ENCODE peak calls at places on chromosomes 16 and 17, in six cellular contexts. C, T, G, V, M and D are unnamed samples. For H3K4me1 and H3K36me3, the result is how much of the 10 kb centered on the place peaks cover.

GRCh38 chr17:63722403-63722802 is 19.2 kb downstream of the STRADA start:
- DNase-seq in C (no peak), T (no peak), G (no peak), V (no peak), M (no peak), D (no peak)

GRCh38 chr17:2957631-2958286 is 105.6 kb downstream of the OR1D5 start:
- DNase-seq in C (no peak), T (no peak), G (no peak), V (no peak), M (no peak), D (peak)

GRCh38 chr16:3520398-3520797 is 19.6 kb downstream of the CLUAP1 start:
- DNase-seq in C (no peak), T (no peak), G (no peak), V (no peak), M (no peak), D (no peak)

GRCh38 chr17:14052886-14053615 is 16.3 kb upstream of the COX10 start:
- DNase-seq in C (no peak), T (no peak), G (no peak), V (no peak), M (no peak), D (no peak)

GRCh38 chr17:7590743-7591142 is 849 bp upstream of the SOX15 start:
- DNase-seq in C (peak), T (no peak), G (no peak), V (no peak), M (no peak), D (no peak)

GRCh38 chr17:17111401-17112393 is 69.4 kb downstream of the MPRIP start:
- DNase-seq in C (no peak), T (no peak), G (no peak), V (no peak), M (no peak), D (no peak)

GRCh38 chr17:19023209-19023999 is 18.8 kb upstream of the FAM83G start:
- DNase-seq in C (no peak), T (no peak), G (no peak), V (no peak), M (no peak), D (no peak)

GRCh38 chr16:30526137-30526822 is at the start of gene ZNF768:
- DNase-seq in C (peak), T (no peak), G (peak), V (peak), M (peak), D (peak)

GRCh38 chr17:31510273-31511175 is 119.0 kb downstream of the RAB11FIP4 start:
- DNase-seq in C (no peak), T (no peak), G (peak), V (peak), M (no peak), D (no peak)

GRCh38 chr17:47277921-47278320 is 24.3 kb downstream of the ITGB3 start:
- DNase-seq in C (no peak), T (no peak), G (no peak), V (no peak), M (no peak), D (peak)

GRCh38 chr17:18374216-18374615 is 3.4 kb upstream of the EVPLL start:
- DNase-seq in C (no peak), T (no peak), G (no peak), V (no peak), M (no peak), D (no peak)

GRCh38 chr17:1473841-1474240 is 17.8 kb upstream of the CRK start:
- DNase-seq in C (no peak), T (no peak), G (peak), V (no peak), M (no peak), D (no peak)

GRCh38 chr16:69097425-69097824 is 8.0 kb upstream of the HAS3 start:
- DNase-seq in C (no peak), T (no peak), G (no peak), V (no peak), M (no peak), D (no peak)

GRCh38 chr16:73057369-73058210 is 9.7 kb upstream of the ZFHX3 start:
- DNase-seq in C (peak), T (no peak), G (no peak), V (peak), M (no peak), D (peak)

DNA sequence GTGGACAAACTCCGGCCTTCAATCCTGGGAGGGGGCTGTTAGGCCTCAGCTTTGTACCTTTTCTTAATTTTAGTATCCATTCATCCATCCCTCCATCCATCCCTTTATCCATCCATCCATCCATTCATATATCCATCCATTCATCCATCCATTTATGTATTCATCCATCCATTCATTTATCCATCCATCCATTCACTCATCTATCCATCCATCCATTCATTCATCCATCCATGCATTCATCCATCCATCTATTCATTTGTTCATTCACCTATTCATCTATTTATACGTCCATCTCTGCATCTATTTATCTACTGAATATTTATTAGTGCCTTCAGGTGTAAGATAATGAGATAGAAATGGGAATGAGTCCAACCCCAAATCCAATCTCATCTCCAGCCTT is 26.0 kb upstream of the MMP2 start:
- DNase-seq in C (no peak), T (no peak), G (no peak), V (no peak), M (no peak), D (no peak)
- H3K4me1 ChIP-seq in C (under half), T (under half), G (under half), V (under half), M (under half), D (under half)

DNA sequence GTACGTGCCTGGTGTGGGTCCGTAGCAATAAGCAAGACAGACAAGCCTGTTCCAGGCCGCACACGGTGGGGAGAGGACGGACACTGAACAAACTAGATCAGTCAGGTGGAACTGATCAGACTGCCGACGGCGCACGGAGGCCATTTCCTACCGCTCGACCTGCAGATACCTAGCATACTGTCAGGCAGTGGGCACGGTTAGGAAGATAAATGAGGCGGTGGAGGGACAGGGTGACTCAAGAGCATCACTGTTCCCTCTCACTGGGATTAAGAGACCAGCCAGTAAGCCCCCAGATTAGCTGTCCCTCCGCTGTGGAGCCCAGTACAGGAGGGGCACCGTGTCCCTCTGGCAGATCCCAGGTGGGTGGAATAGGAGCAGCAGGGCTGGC is 4.8 kb downstream of the AANAT start:
- DNase-seq in C (no peak), T (no peak), G (no peak), V (no peak), M (no peak), D (no peak)
- H3K36me3 ChIP-seq in C (under half), T (under half), G (under half), V (half or more), M (under half), D (under half)

DNA sequence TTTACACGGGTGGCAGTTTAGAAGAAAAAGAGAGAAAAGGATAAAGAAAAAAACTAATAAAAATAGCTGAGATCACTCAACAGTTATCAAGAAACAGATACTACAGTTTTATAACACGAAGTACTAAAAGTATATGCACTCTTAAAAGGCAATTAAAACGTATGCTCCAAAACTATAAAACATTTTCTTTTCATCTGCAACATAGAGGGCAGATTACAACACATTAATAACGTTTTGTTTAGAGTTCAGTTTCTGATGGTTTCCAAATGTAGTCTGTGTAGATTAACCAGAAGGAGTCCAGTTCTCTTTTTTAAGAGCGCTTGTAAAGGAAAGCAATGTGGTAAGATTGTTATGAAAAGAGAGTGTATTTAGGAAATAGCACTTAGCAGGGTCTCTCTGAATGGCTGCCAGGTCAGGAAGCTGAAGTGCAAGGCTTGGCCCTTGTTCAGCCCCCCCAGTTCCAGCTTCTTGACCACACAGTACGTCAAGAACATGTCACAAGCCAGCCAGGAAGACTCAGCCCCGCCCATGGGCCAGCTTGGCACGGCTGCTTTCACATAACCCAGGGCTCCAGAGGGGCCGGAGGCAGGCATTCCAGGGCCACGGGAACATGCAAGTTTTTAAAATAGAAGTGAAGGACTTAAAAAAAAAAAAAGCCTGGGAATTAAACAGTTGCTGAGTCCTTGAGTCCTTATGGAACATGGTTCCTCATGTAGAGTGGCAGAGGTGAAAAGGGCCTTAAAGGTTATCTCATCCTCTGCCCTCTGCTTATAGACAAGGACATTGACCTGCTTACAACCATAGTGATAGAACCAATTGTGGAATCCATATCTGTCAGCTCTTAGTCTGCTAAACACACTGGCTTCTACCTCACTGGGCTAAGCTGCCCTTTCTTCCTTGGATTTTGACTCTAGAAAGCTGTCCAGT is 147.4 kb upstream of the TBX2 start:
- DNase-seq in C (no peak), T (peak), G (no peak), V (peak), M (peak), D (peak)
- H3K4me1 ChIP-seq in C (under half), T (half or more), G (under half), V (half or more), M (half or more), D (under half)

GRCh38 chr17:41695134-41695661 is 6.5 kb downstream of the EIF1 start:
- DNase-seq in C (no peak), T (no peak), G (no peak), V (no peak), M (no peak), D (no peak)
- H3K36me3 ChIP-seq in C (under half), T (half or more), G (under half), V (half or more), M (under half), D (half or more)

GRCh38 chr17:44913676-44914075 is 1.6 kb downstream of the GFAP start:
- DNase-seq in C (no peak), T (no peak), G (no peak), V (no peak), M (no peak), D (no peak)

GRCh38 chr17:44914698-44915271 is 515 bp downstream of the GFAP start:
- DNase-seq in C (no peak), T (peak), G (no peak), V (no peak), M (no peak), D (no peak)

GRCh38 chr17:44915321-44915726 is at the start of gene GFAP:
- DNase-seq in C (no peak), T (no peak), G (no peak), V (no peak), M (no peak), D (no peak)

GRCh38 chr17:44912763-44913544 is 2.3 kb downstream of the GFAP start:
- DNase-seq in C (no peak), T (no peak), G (no peak), V (no peak), M (no peak), D (no peak)

DNA sequence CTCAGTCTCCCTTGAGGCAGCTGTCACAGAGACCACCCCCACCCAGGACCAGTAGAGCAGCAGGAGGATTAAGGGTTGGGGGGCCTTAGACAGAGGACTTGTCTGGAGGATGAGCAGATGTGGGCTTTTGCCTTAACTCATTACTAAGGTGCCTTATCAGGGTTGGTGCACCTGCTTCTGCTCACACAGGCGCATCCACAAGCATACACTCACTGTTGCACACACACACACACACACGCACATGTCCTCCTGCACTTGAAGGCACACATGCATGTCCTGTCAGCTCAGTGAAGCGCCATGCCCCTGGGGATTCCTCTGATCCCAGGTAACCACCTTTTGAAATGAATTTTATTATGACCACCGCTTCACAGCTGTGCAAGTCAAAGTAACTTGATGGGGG is 1.2 kb downstream of the GFAP start:
- DNase-seq in C (no peak), T (no peak), G (no peak), V (no peak), M (no peak), D (no peak)
- H3K4me1 ChIP-seq in C (under half), T (under half), G (under half), V (under half), M (under half), D (under half)

DNA sequence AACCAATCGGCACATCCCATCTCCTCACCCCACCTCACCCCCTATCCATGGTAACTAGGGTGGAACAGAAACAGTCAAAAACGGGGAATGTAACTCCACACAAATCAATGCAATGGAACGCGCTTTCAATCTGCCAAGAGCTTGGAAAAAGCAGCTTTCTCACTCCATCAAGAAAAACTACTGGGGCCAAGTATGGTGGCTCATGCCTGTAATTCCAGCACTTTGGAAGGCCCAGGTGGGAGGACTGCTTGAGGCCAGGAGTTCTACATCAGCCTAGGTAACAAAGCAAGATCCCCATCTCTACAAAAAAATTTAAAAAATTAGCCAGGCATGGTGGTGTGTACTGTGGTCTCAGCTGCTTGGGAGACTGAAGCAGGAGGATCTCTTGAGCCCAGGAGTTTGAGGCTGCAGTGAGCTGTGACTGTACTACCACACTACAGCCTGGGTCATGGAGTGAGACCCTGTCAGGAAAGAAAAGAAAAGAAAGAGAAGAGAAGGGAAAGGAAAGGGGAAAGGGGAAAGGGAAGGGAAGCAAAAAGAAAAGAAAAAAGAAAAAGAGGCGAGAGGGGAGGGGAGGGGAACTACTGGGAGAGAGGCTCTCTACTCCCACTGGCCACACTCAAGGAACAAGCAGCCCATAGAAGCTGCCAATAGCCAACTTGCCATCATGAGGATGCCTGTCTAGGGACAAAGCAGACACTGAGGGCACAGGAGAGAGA is 38.9 kb downstream of the ARHGAP17 start:
- DNase-seq in C (no peak), T (no peak), G (no peak), V (no peak), M (no peak), D (no peak)
- H3K36me3 ChIP-seq in C (under half), T (half or more), G (under half), V (half or more), M (under half), D (half or more)

GRCh38 chr17:48374650-48375230 is 55.3 kb downstream of the SKAP1 start:
- DNase-seq in C (peak), T (peak), G (no peak), V (no peak), M (peak), D (peak)
- H3K4me1 ChIP-seq in C (under half), T (under half), G (under half), V (under half), M (under half), D (under half)

DNA sequence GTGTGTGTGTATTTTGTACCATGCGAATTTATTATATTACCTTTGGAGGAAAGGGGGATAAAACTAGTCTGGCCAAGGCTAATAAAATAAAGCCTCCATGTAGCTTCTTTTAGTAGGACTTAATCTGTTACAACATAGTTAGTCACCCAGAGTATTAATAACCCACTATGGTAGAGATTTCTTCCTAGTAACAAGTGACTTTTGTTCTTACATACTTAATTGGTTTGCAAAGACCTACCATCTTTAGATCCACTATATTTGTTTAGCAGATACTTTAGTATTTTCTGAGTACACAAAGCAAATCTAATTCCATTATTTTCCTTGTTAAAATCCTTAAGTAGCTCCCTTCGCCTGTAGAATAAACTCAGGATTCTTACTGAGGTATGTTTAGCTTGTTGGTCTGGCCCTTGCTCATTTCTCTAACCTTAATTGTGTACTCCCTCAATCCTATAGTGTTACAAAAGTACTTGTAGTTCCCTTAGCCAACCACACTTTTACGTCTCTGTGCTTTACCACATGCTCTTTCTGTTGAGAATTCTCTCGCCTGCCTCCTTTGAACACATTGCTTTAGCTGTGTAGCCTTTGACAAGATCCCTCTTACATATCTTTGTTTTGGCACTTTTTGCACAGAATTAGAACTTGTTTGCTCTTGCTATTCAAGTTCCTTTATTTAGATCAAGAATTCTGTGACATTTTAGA is 23.6 kb downstream of the CLTC start:
- DNase-seq in C (no peak), T (no peak), G (no peak), V (no peak), M (no peak), D (no peak)
- H3K36me3 ChIP-seq in C (under half), T (under half), G (under half), V (under half), M (under half), D (half or more)

DNA sequence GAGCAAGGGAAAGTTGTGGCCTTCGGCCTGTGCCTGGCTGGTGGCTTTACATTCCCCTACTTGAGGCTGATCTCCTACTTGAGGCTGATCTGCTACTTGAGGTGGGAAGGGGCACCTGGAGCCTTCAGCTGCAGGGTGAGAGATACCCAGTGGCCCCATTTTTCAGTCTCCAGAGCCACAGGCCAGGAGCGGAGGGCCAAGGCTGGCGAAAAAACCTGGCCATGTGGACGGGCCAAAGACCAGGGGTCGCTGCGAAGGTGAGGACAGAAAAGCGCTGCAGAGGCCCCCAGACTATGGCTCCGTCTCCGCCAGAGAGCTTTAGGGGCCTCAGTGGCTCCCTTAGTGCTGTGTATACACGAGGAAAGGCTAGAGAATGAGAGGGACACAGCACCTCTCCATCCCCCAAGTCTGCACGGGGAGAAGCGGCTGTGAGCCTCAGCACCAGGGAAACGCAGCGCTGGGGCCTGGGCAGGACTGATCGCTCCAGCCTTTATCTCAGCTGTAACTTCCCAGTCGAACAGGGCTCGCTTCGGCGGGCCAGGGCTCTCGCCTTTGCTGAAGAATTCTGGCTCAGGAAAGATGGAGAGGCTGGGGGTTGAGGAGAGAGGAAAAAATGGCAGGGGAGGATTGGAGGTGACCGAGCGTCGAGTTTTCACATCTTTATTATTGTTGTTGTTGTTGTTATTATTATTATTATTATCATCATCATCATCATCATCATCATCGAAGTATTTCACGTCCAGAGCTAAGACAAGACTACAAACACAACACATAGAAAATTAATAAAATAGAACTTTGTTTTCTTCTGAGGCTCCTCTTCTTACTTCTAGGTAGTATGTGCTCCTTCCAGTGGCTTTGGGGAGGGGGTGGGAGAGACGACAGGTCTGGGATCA is 1.8 kb upstream of the HOXB5 start:
- DNase-seq in C (no peak), T (no peak), G (no peak), V (no peak), M (no peak), D (no peak)
- H3K4me1 ChIP-seq in C (under half), T (under half), G (under half), V (under half), M (half or more), D (under half)

GRCh38 chr17:42821176-42821575 is 2.9 kb downstream of the BECN1 start:
- DNase-seq in C (no peak), T (no peak), G (no peak), V (no peak), M (no peak), D (no peak)

GRCh38 chr17:42819939-42820535 is 4.0 kb downstream of the BECN1 start:
- DNase-seq in C (peak), T (peak), G (peak), V (peak), M (peak), D (peak)

GRCh38 chr17:42814633-42815399 is 9.3 kb downstream of the BECN1 start:
- DNase-seq in C (no peak), T (no peak), G (no peak), V (no peak), M (no peak), D (peak)

GRCh38 chr17:42818379-42818778 is 5.7 kb downstream of the BECN1 start:
- DNase-seq in C (no peak), T (no peak), G (no peak), V (no peak), M (no peak), D (no peak)

GRCh38 chr17:42817866-42818265 is 6.2 kb downstream of the BECN1 start:
- DNase-seq in C (no peak), T (no peak), G (no peak), V (no peak), M (no peak), D (no peak)
- H3K36me3 ChIP-seq in C (under half), T (half or more), G (half or more), V (half or more), M (under half), D (half or more)